ENCODE peak calls at places on chromosomes 2 and 18, in four cellular contexts. N is cardiac fibroblast, C is chondrocyte, X is stomach. V is an unnamed sample.

GRCh38 chr2:206800501-206801416 is 35.4 kb downstream of the FASTKD2 start:
- DNase-seq in C (no peak), X (peak), N (peak), V (peak)

GRCh38 chr2:230254152-230254881 is 28.8 kb downstream of the SP140 start:
- DNase-seq in N (no peak), C (no peak), X (no peak), V (no peak)

GRCh38 chr2:56448999-56449431 is 265.2 kb downstream of the CCDC85A start:
- DNase-seq in X (peak), C (no peak), N (no peak), V (no peak)

GRCh38 chr18:50424877-50425690 is 50.2 kb downstream of the SKA1 start:
- DNase-seq in N (peak), X (peak), C (no peak), V (peak)

GRCh38 chr2:236769981-236770671 is 200.5 kb downstream of the ACKR3 start:
- DNase-seq in C (no peak), X (no peak), N (peak), V (peak)

GRCh38 chr18:29840101-29840500 is 1202.4 kb downstream of the DSC3 start:
- DNase-seq in C (no peak), N (peak), X (no peak), V (peak)

GRCh38 chr18:67938691-67939090 is 422.2 kb upstream of the DSEL start:
- DNase-seq in C (no peak), N (peak), X (no peak), V (no peak)

GRCh38 chr2:96245609-96246390 is 20.0 kb downstream of the TMEM127 start:
- DNase-seq in X (no peak), C (peak), N (peak), V (peak)

GRCh38 chr2:15727396-15728246 is 136.0 kb downstream of the DDX1 start:
- DNase-seq in C (no peak), N (no peak), X (no peak), V (no peak)

GRCh38 chr2:107525420-107525819 is 301.3 kb upstream of the RGPD4 start:
- DNase-seq in C (no peak), X (no peak), N (peak), V (no peak)

GRCh38 chr18:21054252-21054821 is 57.3 kb downstream of the ROCK1 start:
- DNase-seq in C (no peak), X (no peak), N (no peak), V (no peak)

GRCh38 chr2:176582990-176583481 is 313.8 kb downstream of the MTX2 start:
- DNase-seq in N (peak), C (no peak), X (no peak), V (peak)

GRCh38 chr2:217672472-217672871 is 330.3 kb downstream of the TNS1 start:
- DNase-seq in X (no peak), C (no peak), N (no peak), V (peak)

GRCh38 chr2:208542465-208543041 is 136.0 kb downstream of the PTH2R start:
- DNase-seq in C (no peak), N (no peak), X (no peak), V (no peak)

GRCh38 chr2:65231892-65232477 is 4.4 kb downstream of the ACTR2 start:
- DNase-seq in C (no peak), N (peak), X (no peak), V (peak)

GRCh38 chr2:149075868-149076267 is 37.4 kb downstream of the LYPD6B start:
- DNase-seq in X (no peak), N (no peak), C (no peak), V (no peak)

GRCh38 chr18:31302991-31303390 is 15.0 kb upstream of the DSG1 start:
- DNase-seq in X (no peak), N (peak), C (no peak), V (peak)

GRCh38 chr18:37156330-37156942 is 327.5 kb downstream of the KIAA1328 start:
- DNase-seq in N (no peak), X (no peak), C (no peak), V (no peak)

GRCh38 chr2:189210250-189211075 is 30.9 kb upstream of the COL5A2 start:
- DNase-seq in N (peak), C (no peak), X (no peak), V (no peak)

GRCh38 chr18:27769152-27769551 is 407.8 kb downstream of the CDH2 start:
- DNase-seq in N (no peak), X (no peak), C (no peak), V (no peak)

GRCh38 chr18:79581911-79582310 is 97.7 kb upstream of the CTDP1 start:
- DNase-seq in X (no peak), C (peak), N (no peak), V (no peak)

GRCh38 chr18:25422230-25422629 is 70.3 kb upstream of the ZNF521 start:
- DNase-seq in X (no peak), C (no peak), N (no peak), V (no peak)

GRCh38 chr2:222424281-222424728 is at the start of gene SGPP2:
- DNase-seq in X (peak), C (no peak), N (no peak), V (no peak)

GRCh38 chr2:225033440-225034390 is 8.6 kb downstream of the DOCK10 start:
- DNase-seq in X (no peak), N (no peak), C (no peak), V (no peak)

GRCh38 chr18:57542801-57543427 is 43.6 kb downstream of the FECH start:
- DNase-seq in N (no peak), C (no peak), X (no peak), V (no peak)

GRCh38 chr2:38719706-38720105 is 31.5 kb downstream of the SRSF7 start:
- DNase-seq in C (no peak), N (no peak), X (no peak), V (no peak)

GRCh38 chr2:169768262-169768995 is 30.2 kb upstream of the SSB start:
- DNase-seq in N (no peak), X (no peak), C (no peak), V (no peak)

GRCh38 chr18:47716632-47717185 is 213.8 kb downstream of the SMAD2 start:
- DNase-seq in X (no peak), C (no peak), N (no peak), V (no peak)

GRCh38 chr2:118971245-118972122 is 29.5 kb downstream of the MARCO start:
- DNase-seq in C (no peak), N (no peak), X (no peak), V (peak)

GRCh38 chr18:3319399-3319798 is 57.5 kb downstream of the MYL12B start:
- DNase-seq in N (peak), X (no peak), C (no peak), V (no peak)

GRCh38 chr2:73284296-73285161 is at the start of gene FBXO41:
- DNase-seq in X (no peak), C (no peak), N (no peak), V (no peak)

GRCh38 chr2:1238571-1239138 is 174.6 kb upstream of the TPO start:
- DNase-seq in X (no peak), C (no peak), N (no peak), V (no peak)

GRCh38 chr2:197031805-197032204 is 105.3 kb upstream of the PGAP1 start:
- DNase-seq in X (no peak), C (no peak), N (no peak), V (no peak)

GRCh38 chr2:203379156-203379555 is 51.0 kb downstream of the ABI2 start:
- DNase-seq in C (no peak), X (no peak), N (no peak), V (no peak)

GRCh38 chr2:65128297-65129190 is 1.4 kb downstream of the RAB1A start:
- DNase-seq in C (no peak), X (peak), N (peak), V (peak)